ENCODE peak calls at places on chromosome 17, in ten cellular contexts. One of them, this sample, is unnamed.

GRCh38 chr17:77503916-77504651 is 363.3 kb downstream of the SEC14L1 start:
- DNase-seq in fibroblast of mammary gland: no peak
- DNase-seq in mucosa of descending colon: no peak
- DNase-seq in fibroblast of villous mesenchyme: no peak
- DNase-seq in uterus: peak
- DNase-seq in lower leg skin: no peak
- DNase-seq in cardiac muscle cell: no peak
- DNase-seq in HFFc6: no peak
- DNase-seq in CD4-positive, alpha-beta T cell: no peak
- DNase-seq in PC-9: no peak
- DNase-seq in this sample: peak

GRCh38 chr17:879546-879945 is 97.4 kb downstream of the MRM3 start:
- DNase-seq in fibroblast of mammary gland: peak
- DNase-seq in mucosa of descending colon: peak
- DNase-seq in fibroblast of villous mesenchyme: peak
- DNase-seq in uterus: peak
- DNase-seq in lower leg skin: peak
- DNase-seq in cardiac muscle cell: peak
- DNase-seq in HFFc6: peak
- DNase-seq in CD4-positive, alpha-beta T cell: peak
- DNase-seq in PC-9: peak
- DNase-seq in this sample: no peak

GRCh38 chr17:55072910-55073309 is 104.3 kb downstream of the STXBP4 start:
- DNase-seq in fibroblast of mammary gland: no peak
- DNase-seq in mucosa of descending colon: no peak
- DNase-seq in fibroblast of villous mesenchyme: peak
- DNase-seq in uterus: no peak
- DNase-seq in lower leg skin: no peak
- DNase-seq in cardiac muscle cell: no peak
- DNase-seq in HFFc6: no peak
- DNase-seq in CD4-positive, alpha-beta T cell: no peak
- DNase-seq in PC-9: no peak
- DNase-seq in this sample: no peak

GRCh38 chr17:1714980-1715802 is 5.0 kb upstream of the TLCD2 start:
- DNase-seq in fibroblast of mammary gland: peak
- DNase-seq in mucosa of descending colon: peak
- DNase-seq in fibroblast of villous mesenchyme: peak
- DNase-seq in uterus: peak
- DNase-seq in lower leg skin: peak
- DNase-seq in cardiac muscle cell: peak
- DNase-seq in HFFc6: peak
- DNase-seq in CD4-positive, alpha-beta T cell: peak
- DNase-seq in PC-9: peak
- DNase-seq in this sample: no peak

GRCh38 chr17:67557921-67558320 is 159.8 kb upstream of the NOL11 start:
- DNase-seq in fibroblast of mammary gland: peak
- DNase-seq in mucosa of descending colon: no peak
- DNase-seq in fibroblast of villous mesenchyme: peak
- DNase-seq in uterus: no peak
- DNase-seq in lower leg skin: no peak
- DNase-seq in cardiac muscle cell: no peak
- DNase-seq in HFFc6: no peak
- DNase-seq in CD4-positive, alpha-beta T cell: no peak
- DNase-seq in PC-9: no peak
- DNase-seq in this sample: no peak

GRCh38 chr17:35312790-35313711 is 60.4 kb downstream of the SLFN11 start:
- DNase-seq in fibroblast of mammary gland: peak
- DNase-seq in mucosa of descending colon: peak
- DNase-seq in fibroblast of villous mesenchyme: peak
- DNase-seq in uterus: peak
- DNase-seq in lower leg skin: peak
- DNase-seq in cardiac muscle cell: peak
- DNase-seq in HFFc6: peak
- DNase-seq in CD4-positive, alpha-beta T cell: peak
- DNase-seq in PC-9: peak
- DNase-seq in this sample: no peak

GRCh38 chr17:32569171-32570080 is 82.6 kb downstream of the CDK5R1 start:
- DNase-seq in fibroblast of mammary gland: peak
- DNase-seq in mucosa of descending colon: no peak
- DNase-seq in fibroblast of villous mesenchyme: no peak
- DNase-seq in uterus: no peak
- DNase-seq in lower leg skin: no peak
- DNase-seq in cardiac muscle cell: no peak
- DNase-seq in HFFc6: peak
- DNase-seq in CD4-positive, alpha-beta T cell: no peak
- DNase-seq in PC-9: peak
- DNase-seq in this sample: no peak

GRCh38 chr17:68519911-68520310 is 7.7 kb downstream of the PRKAR1A start:
- DNase-seq in fibroblast of mammary gland: no peak
- DNase-seq in mucosa of descending colon: no peak
- DNase-seq in fibroblast of villous mesenchyme: no peak
- DNase-seq in uterus: no peak
- DNase-seq in lower leg skin: no peak
- DNase-seq in cardiac muscle cell: peak
- DNase-seq in HFFc6: no peak
- DNase-seq in CD4-positive, alpha-beta T cell: no peak
- DNase-seq in PC-9: no peak
- DNase-seq in this sample: no peak

GRCh38 chr17:40956401-40957254 is 10.1 kb downstream of the KRT39 start:
- DNase-seq in fibroblast of mammary gland: peak
- DNase-seq in mucosa of descending colon: no peak
- DNase-seq in fibroblast of villous mesenchyme: peak
- DNase-seq in uterus: no peak
- DNase-seq in lower leg skin: no peak
- DNase-seq in cardiac muscle cell: no peak
- DNase-seq in HFFc6: peak
- DNase-seq in CD4-positive, alpha-beta T cell: no peak
- DNase-seq in PC-9: peak
- DNase-seq in this sample: no peak

GRCh38 chr17:38711792-38712571 is 6.9 kb downstream of the MLLT6 start:
- DNase-seq in fibroblast of mammary gland: no peak
- DNase-seq in mucosa of descending colon: no peak
- DNase-seq in fibroblast of villous mesenchyme: no peak
- DNase-seq in uterus: no peak
- DNase-seq in lower leg skin: no peak
- DNase-seq in cardiac muscle cell: peak
- DNase-seq in HFFc6: no peak
- DNase-seq in CD4-positive, alpha-beta T cell: no peak
- DNase-seq in PC-9: no peak
- DNase-seq in this sample: no peak

GRCh38 chr17:37092041-37092440 is 143.3 kb downstream of the AATF start:
- DNase-seq in fibroblast of mammary gland: no peak
- DNase-seq in mucosa of descending colon: no peak
- DNase-seq in fibroblast of villous mesenchyme: no peak
- DNase-seq in uterus: no peak
- DNase-seq in lower leg skin: no peak
- DNase-seq in cardiac muscle cell: no peak
- DNase-seq in HFFc6: no peak
- DNase-seq in CD4-positive, alpha-beta T cell: no peak
- DNase-seq in PC-9: no peak
- DNase-seq in this sample: no peak

GRCh38 chr17:4678448-4679026 is 25.4 kb downstream of the PELP1 start:
- DNase-seq in fibroblast of mammary gland: peak
- DNase-seq in mucosa of descending colon: no peak
- DNase-seq in fibroblast of villous mesenchyme: peak
- DNase-seq in uterus: no peak
- DNase-seq in lower leg skin: no peak
- DNase-seq in cardiac muscle cell: peak
- DNase-seq in HFFc6: peak
- DNase-seq in CD4-positive, alpha-beta T cell: no peak
- DNase-seq in PC-9: peak
- DNase-seq in this sample: no peak

GRCh38 chr17:44990994-44991393 is 22.9 kb upstream of the C1QL1 start:
- DNase-seq in fibroblast of mammary gland: no peak
- DNase-seq in mucosa of descending colon: no peak
- DNase-seq in fibroblast of villous mesenchyme: no peak
- DNase-seq in uterus: no peak
- DNase-seq in lower leg skin: no peak
- DNase-seq in cardiac muscle cell: no peak
- DNase-seq in HFFc6: no peak
- DNase-seq in CD4-positive, alpha-beta T cell: no peak
- DNase-seq in PC-9: no peak
- DNase-seq in this sample: no peak

GRCh38 chr17:19485800-19486340 is 47.8 kb upstream of the SLC47A1 start:
- DNase-seq in fibroblast of mammary gland: no peak
- DNase-seq in mucosa of descending colon: no peak
- DNase-seq in fibroblast of villous mesenchyme: no peak
- DNase-seq in uterus: no peak
- DNase-seq in lower leg skin: no peak
- DNase-seq in cardiac muscle cell: no peak
- DNase-seq in HFFc6: no peak
- DNase-seq in CD4-positive, alpha-beta T cell: no peak
- DNase-seq in PC-9: no peak
- DNase-seq in this sample: no peak

GRCh38 chr17:64200080-64201042 is 62.7 kb downstream of the TEX2 start:
- DNase-seq in fibroblast of mammary gland: peak
- DNase-seq in mucosa of descending colon: no peak
- DNase-seq in fibroblast of villous mesenchyme: peak
- DNase-seq in uterus: no peak
- DNase-seq in lower leg skin: no peak
- DNase-seq in cardiac muscle cell: no peak
- DNase-seq in HFFc6: no peak
- DNase-seq in CD4-positive, alpha-beta T cell: no peak
- DNase-seq in PC-9: peak
- DNase-seq in this sample: no peak
- TF ChIP-seq CTCF in fibroblast of mammary gland: no peak
- TF ChIP-seq CTCF in mucosa of descending colon: no peak
- TF ChIP-seq CTCF in fibroblast of villous mesenchyme: no peak
- TF ChIP-seq CTCF in uterus: no peak
- TF ChIP-seq CTCF in lower leg skin: no peak
- TF ChIP-seq CTCF in cardiac muscle cell: no peak
- TF ChIP-seq CTCF in HFFc6: no peak
- TF ChIP-seq CTCF in CD4-positive, alpha-beta T cell: no peak
- TF ChIP-seq CTCF in PC-9: no peak
- TF ChIP-seq CTCF in this sample: no peak

GRCh38 chr17:28416703-28417311 is 10.8 kb upstream of the SLC46A1 start:
- DNase-seq in fibroblast of mammary gland: peak
- DNase-seq in mucosa of descending colon: no peak
- DNase-seq in fibroblast of villous mesenchyme: peak
- DNase-seq in uterus: no peak
- DNase-seq in lower leg skin: peak
- DNase-seq in cardiac muscle cell: peak
- DNase-seq in HFFc6: peak
- DNase-seq in CD4-positive, alpha-beta T cell: peak
- DNase-seq in PC-9: peak
- DNase-seq in this sample: no peak
- TF ChIP-seq CTCF in fibroblast of mammary gland: peak
- TF ChIP-seq CTCF in mucosa of descending colon: peak
- TF ChIP-seq CTCF in fibroblast of villous mesenchyme: peak
- TF ChIP-seq CTCF in uterus: peak
- TF ChIP-seq CTCF in lower leg skin: no peak
- TF ChIP-seq CTCF in cardiac muscle cell: peak
- TF ChIP-seq CTCF in HFFc6: peak
- TF ChIP-seq CTCF in CD4-positive, alpha-beta T cell: peak
- TF ChIP-seq CTCF in PC-9: peak
- TF ChIP-seq CTCF in this sample: peak

GRCh38 chr17:65297384-65297783 is 160.2 kb downstream of the RGS9 start:
- DNase-seq in fibroblast of mammary gland: peak
- DNase-seq in mucosa of descending colon: no peak
- DNase-seq in fibroblast of villous mesenchyme: peak
- DNase-seq in uterus: no peak
- DNase-seq in lower leg skin: no peak
- DNase-seq in cardiac muscle cell: no peak
- DNase-seq in HFFc6: no peak
- DNase-seq in CD4-positive, alpha-beta T cell: no peak
- DNase-seq in PC-9: no peak
- DNase-seq in this sample: no peak

GRCh38 chr17:65293584-65294183 is 156.5 kb downstream of the RGS9 start:
- DNase-seq in fibroblast of mammary gland: no peak
- DNase-seq in mucosa of descending colon: no peak
- DNase-seq in fibroblast of villous mesenchyme: no peak
- DNase-seq in uterus: no peak
- DNase-seq in lower leg skin: no peak
- DNase-seq in cardiac muscle cell: no peak
- DNase-seq in HFFc6: no peak
- DNase-seq in CD4-positive, alpha-beta T cell: no peak
- DNase-seq in PC-9: no peak
- DNase-seq in this sample: no peak

GRCh38 chr17:65290616-65291015 is 153.4 kb downstream of the RGS9 start:
- DNase-seq in fibroblast of mammary gland: no peak
- DNase-seq in mucosa of descending colon: peak
- DNase-seq in fibroblast of villous mesenchyme: no peak
- DNase-seq in uterus: no peak
- DNase-seq in lower leg skin: no peak
- DNase-seq in cardiac muscle cell: no peak
- DNase-seq in HFFc6: no peak
- DNase-seq in CD4-positive, alpha-beta T cell: no peak
- DNase-seq in PC-9: no peak
- DNase-seq in this sample: no peak

GRCh38 chr17:65292430-65292829 is 155.3 kb downstream of the RGS9 start:
- DNase-seq in fibroblast of mammary gland: no peak
- DNase-seq in mucosa of descending colon: no peak
- DNase-seq in fibroblast of villous mesenchyme: no peak
- DNase-seq in uterus: no peak
- DNase-seq in lower leg skin: no peak
- DNase-seq in cardiac muscle cell: no peak
- DNase-seq in HFFc6: no peak
- DNase-seq in CD4-positive, alpha-beta T cell: no peak
- DNase-seq in PC-9: no peak
- DNase-seq in this sample: no peak

GRCh38 chr17:65294184-65294719 is 157.1 kb downstream of the RGS9 start:
- DNase-seq in fibroblast of mammary gland: peak
- DNase-seq in mucosa of descending colon: peak
- DNase-seq in fibroblast of villous mesenchyme: peak
- DNase-seq in uterus: peak
- DNase-seq in lower leg skin: no peak
- DNase-seq in cardiac muscle cell: peak
- DNase-seq in HFFc6: peak
- DNase-seq in CD4-positive, alpha-beta T cell: peak
- DNase-seq in PC-9: peak
- DNase-seq in this sample: no peak
- TF ChIP-seq CTCF in fibroblast of mammary gland: peak
- TF ChIP-seq CTCF in mucosa of descending colon: peak
- TF ChIP-seq CTCF in fibroblast of villous mesenchyme: peak
- TF ChIP-seq CTCF in uterus: peak
- TF ChIP-seq CTCF in lower leg skin: no peak
- TF ChIP-seq CTCF in cardiac muscle cell: peak
- TF ChIP-seq CTCF in HFFc6: peak
- TF ChIP-seq CTCF in CD4-positive, alpha-beta T cell: peak
- TF ChIP-seq CTCF in PC-9: peak
- TF ChIP-seq CTCF in this sample: peak

DNA sequence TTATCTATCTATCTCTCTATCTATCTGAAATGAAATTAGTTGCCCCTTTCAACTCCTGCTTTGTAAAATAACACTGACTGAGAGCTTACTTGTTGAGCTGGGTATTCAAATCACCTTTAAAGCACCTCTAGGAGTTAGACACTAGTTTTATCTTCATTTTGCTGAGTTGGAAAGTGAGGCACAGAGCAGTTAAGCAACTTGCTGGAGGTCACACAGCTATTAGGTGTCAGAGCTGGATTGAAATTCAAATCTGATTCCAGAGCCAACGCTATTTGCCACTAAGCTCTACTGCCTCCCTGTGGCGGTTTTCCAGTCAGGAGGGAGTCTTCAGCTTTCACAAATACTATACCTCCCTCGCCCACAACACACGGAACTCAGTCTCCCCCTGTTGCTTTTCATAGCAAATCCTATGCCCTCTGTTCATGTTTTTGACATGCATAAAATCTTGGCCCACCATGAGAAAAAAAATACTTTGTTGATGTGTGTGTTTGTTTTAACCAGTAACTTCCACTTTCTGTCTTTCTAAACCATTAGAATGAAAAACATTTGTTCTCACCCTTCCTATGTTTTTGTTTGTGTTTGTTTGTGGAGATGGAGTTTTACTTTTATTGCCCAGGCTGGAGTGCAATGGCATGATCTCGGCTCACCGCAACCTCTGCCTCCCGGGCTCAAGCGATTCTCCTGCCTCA is 74.8 kb upstream of the SMURF2 start:
- DNase-seq in fibroblast of mammary gland: peak
- DNase-seq in mucosa of descending colon: no peak
- DNase-seq in fibroblast of villous mesenchyme: peak
- DNase-seq in uterus: no peak
- DNase-seq in lower leg skin: no peak
- DNase-seq in cardiac muscle cell: no peak
- DNase-seq in HFFc6: peak
- DNase-seq in CD4-positive, alpha-beta T cell: peak
- DNase-seq in PC-9: peak
- DNase-seq in this sample: no peak
- TF ChIP-seq CTCF in fibroblast of mammary gland: peak
- TF ChIP-seq CTCF in mucosa of descending colon: peak
- TF ChIP-seq CTCF in fibroblast of villous mesenchyme: peak
- TF ChIP-seq CTCF in uterus: peak
- TF ChIP-seq CTCF in lower leg skin: no peak
- TF ChIP-seq CTCF in cardiac muscle cell: peak
- TF ChIP-seq CTCF in HFFc6: peak
- TF ChIP-seq CTCF in CD4-positive, alpha-beta T cell: peak
- TF ChIP-seq CTCF in PC-9: peak
- TF ChIP-seq CTCF in this sample: peak